ENCODE peak calls at places on chromosome 13, in eight cellular contexts. Q is activated effector memory CD4-positive, alpha-beta T cell treated with Interleukin-2 at 50 U/mL for 16 hours; V is hypothalamus; Z is RPMI8226; L is mucosa of descending colon; J is NCI-H146; G is hepatic stellate cell; M is thyroid gland. O is an unnamed sample.

GRCh38 chr13:20708216-20708615 is 4.7 kb downstream of the IL17D start:
- DNase-seq in Q (no peak), V (no peak), Z (no peak), L (no peak), J (no peak), G (no peak), M (no peak), O (no peak)

GRCh38 chr13:27038323-27038722 is 133.3 kb downstream of the USP12 start:
- DNase-seq in Q (no peak), V (no peak), Z (no peak), L (no peak), J (no peak), G (peak), M (no peak), O (peak)

GRCh38 chr13:105428816-105429215 is 1106.6 kb downstream of the EFNB2 start:
- DNase-seq in Q (no peak), V (no peak), Z (no peak), L (no peak), J (no peak), G (no peak), M (no peak), O (peak)

GRCh38 chr13:51034906-51035305 is 76.2 kb downstream of the C13orf42 start:
- DNase-seq in Q (no peak), V (no peak), Z (no peak), L (no peak), J (peak), G (no peak), M (no peak), O (no peak)

GRCh38 chr13:114015608-114016295 is 41.9 kb upstream of the C13orf46 start:
- DNase-seq in Q (no peak), V (no peak), Z (no peak), L (peak), J (no peak), G (no peak), M (peak), O (peak)

GRCh38 chr13:81929988-81930387 is 1589.1 kb upstream of the SPRY2 start:
- DNase-seq in Q (no peak), V (no peak), Z (peak), L (no peak), J (peak), G (no peak), M (no peak), O (no peak)

GRCh38 chr13:20716951-20717350 is 13.5 kb downstream of the IL17D start:
- DNase-seq in Q (no peak), V (no peak), Z (no peak), L (no peak), J (peak), G (no peak), M (no peak), O (no peak)

GRCh38 chr13:37072024-37072423 is 12.5 kb upstream of the SUPT20H start:
- DNase-seq in Q (no peak), V (no peak), Z (no peak), L (no peak), J (no peak), G (no peak), M (no peak), O (no peak)

GRCh38 chr13:30224732-30225131 is 82.6 kb downstream of the KATNAL1 start:
- DNase-seq in Q (no peak), V (no peak), Z (no peak), L (no peak), J (no peak), G (no peak), M (no peak), O (peak)

GRCh38 chr13:51801631-51802099 is 2.3 kb downstream of the DHRS12 start:
- DNase-seq in Q (no peak), V (no peak), Z (no peak), L (peak), J (no peak), G (no peak), M (peak), O (no peak)

GRCh38 chr13:111900390-111901180 is 166.4 kb upstream of the SOX1 start:
- DNase-seq in Q (no peak), V (no peak), Z (no peak), L (no peak), J (no peak), G (no peak), M (peak), O (no peak)

GRCh38 chr13:113785051-113786010 is 26.3 kb downstream of the TMEM255B start:
- DNase-seq in Q (no peak), V (no peak), Z (peak), L (peak), J (no peak), G (peak), M (no peak), O (peak)

GRCh38 chr13:47277774-47278173 is 380.9 kb upstream of the HTR2A start:
- DNase-seq in Q (no peak), V (no peak), Z (no peak), L (no peak), J (no peak), G (no peak), M (peak), O (peak)

GRCh38 chr13:108728370-108728769 is 99.0 kb downstream of the MYO16 start:
- DNase-seq in Q (no peak), V (no peak), Z (peak), L (no peak), J (peak), G (no peak), M (no peak), O (no peak)